ENCODE peak calls at places on chromosomes 16 and 17, in seven cellular contexts. O is lower lobe of right lung; X is psoas muscle; Y is CD8-positive, alpha-beta memory T cell; L is fibroblast of lung; B is tibial nerve; T is cardiac muscle cell. H is an unnamed sample.

GRCh38 chr16:73020409-73020884 is 27.5 kb downstream of the ZFHX3 start:
- DNase-seq in X (peak; percentile 85), B (peak; percentile 77), O (no peak), T (peak; percentile 91), L (peak; percentile 96), Y (no peak), H (no peak)

GRCh38 chr16:2715519-2715918 is 4.5 kb downstream of the PRSS27 start:
- DNase-seq in Y (peak; percentile 89), X (peak; percentile 81), O (peak; percentile 79), T (peak; percentile 66), B (no peak), L (peak; percentile 50), H (peak; percentile 59)

GRCh38 chr17:14372905-14373559 is 72.2 kb downstream of the HS3ST3B1 start:
- DNase-seq in X (no peak), B (no peak), O (no peak), L (no peak), Y (no peak), T (no peak), H (no peak)

GRCh38 chr17:70091681-70092080 is 16.7 kb downstream of the KCNJ16 start:
- DNase-seq in O (no peak), T (no peak), L (no peak), B (no peak), Y (no peak), X (no peak), H (no peak)

GRCh38 chr17:48510761-48511604 is 19.8 kb downstream of the HOXB1 start:
- DNase-seq in Y (peak; percentile 65), L (peak; percentile 40), T (peak; percentile 76), X (no peak), O (no peak), B (no peak), H (no peak)

GRCh38 chr17:46212634-46213435 is 19.6 kb upstream of the KANSL1 start:
- DNase-seq in L (peak; percentile 78), T (peak; percentile 93), X (no peak), B (peak; percentile 46), O (no peak), Y (peak; percentile 74), H (peak; percentile 56)

GRCh38 chr17:8608001-8608400 is 22.5 kb downstream of the MYH10 start:
- DNase-seq in B (no peak), O (no peak), Y (no peak), X (no peak), T (no peak), L (peak; percentile 75), H (no peak)

GRCh38 chr16:88616320-88616719 is 22.1 kb upstream of the IL17C start:
- DNase-seq in T (no peak), B (no peak), Y (no peak), O (peak; percentile 91), L (no peak), X (no peak), H (no peak)

GRCh38 chr17:77213778-77214132 is 73.0 kb downstream of the SEC14L1 start:
- DNase-seq in X (no peak), B (no peak), L (no peak), Y (no peak), T (no peak), O (no peak), H (no peak)

GRCh38 chr17:19453296-19453695 is 42.3 kb downstream of the RNF112 start:
- DNase-seq in Y (no peak), B (no peak), X (no peak), T (no peak), L (no peak), O (no peak), H (no peak)

GRCh38 chr17:19443148-19443547 is 32.1 kb downstream of the RNF112 start:
- DNase-seq in L (no peak), Y (no peak), T (no peak), X (no peak), B (no peak), O (no peak), H (no peak)

GRCh38 chr17:19447085-19447583 is 36.1 kb downstream of the RNF112 start:
- DNase-seq in X (no peak), B (peak; percentile 54), O (no peak), L (peak; percentile 47), T (peak; percentile 85), Y (peak; percentile 72), H (peak; percentile 65)

GRCh38 chr17:19445105-19445504 is 34.1 kb downstream of the RNF112 start:
- DNase-seq in Y (no peak), X (no peak), L (no peak), T (no peak), O (no peak), B (no peak), H (no peak)

GRCh38 chr17:19448341-19449268 is 37.6 kb downstream of the RNF112 start:
- DNase-seq in O (no peak), Y (no peak), L (peak; percentile 98), T (peak; percentile 99), B (no peak), X (no peak), H (no peak)
- H3K27ac ChIP-seq in O (peak overlapping the region; percentile 31), Y (no peak overlapping the region), L (peak overlapping the region; percentile 61), T (peak overlapping the region; percentile 61), B (peak overlapping the region; percentile 73), X (peak overlapping the region; percentile 55), H (peak overlapping the region; percentile 95)

GRCh38 chr16:67907397-67907796 is 14.3 kb downstream of the PSKH1 start:
- DNase-seq in X (no peak), B (no peak), O (no peak), T (no peak), L (no peak), Y (no peak), H (no peak)

GRCh38 chr16:67897231-67897630 is 4.2 kb downstream of the PSKH1 start:
- DNase-seq in Y (no peak), L (peak; percentile 57), B (no peak), O (no peak), X (no peak), T (peak; percentile 51), H (no peak)

GRCh38 chr16:67900156-67900555 is 7.1 kb downstream of the PSKH1 start:
- DNase-seq in L (no peak), Y (no peak), T (no peak), B (no peak), X (no peak), O (no peak), H (no peak)

GRCh38 chr16:67901734-67902133 is 8.7 kb downstream of the PSKH1 start:
- DNase-seq in Y (no peak), B (no peak), L (no peak), X (no peak), T (no peak), O (no peak), H (no peak)

DNA sequence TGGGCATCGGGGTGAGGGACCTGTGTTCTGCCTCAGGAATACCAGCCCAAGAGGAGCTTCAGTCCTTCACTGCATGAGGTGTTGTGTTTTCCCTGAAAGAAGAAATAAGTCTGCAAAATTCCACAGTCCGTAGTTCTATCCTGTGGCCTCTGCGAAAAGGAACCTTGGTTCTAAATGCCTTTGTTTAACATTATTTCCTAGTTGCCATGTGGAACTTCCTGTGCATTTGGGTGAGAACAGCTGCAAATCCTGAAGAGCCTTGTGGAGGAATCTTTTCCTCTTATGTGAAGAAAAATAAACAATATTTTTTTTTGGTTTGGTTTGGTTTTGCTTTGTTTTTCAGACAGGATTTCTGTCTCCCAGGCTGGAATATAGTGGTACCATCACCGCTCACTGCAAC is 9.8 kb downstream of the PSKH1 start:
- DNase-seq in Y (no peak), B (no peak), O (no peak), T (no peak), X (no peak), L (no peak), H (no peak)
- H3K4me3 ChIP-seq in Y (no peak overlapping the region), B (no peak overlapping the region), O (no peak overlapping the region), T (no peak overlapping the region), X (no peak overlapping the region), L (no peak overlapping the region), H (no peak overlapping the region)

GRCh38 chr17:41536741-41537613 is 8.9 kb upstream of the KRT19 start:
- DNase-seq in Y (peak; percentile 8), T (no peak), O (no peak), B (no peak), X (no peak), L (no peak), H (no peak)
- H3K27ac ChIP-seq in Y (no peak overlapping the region), T (no peak overlapping the region), O (no peak overlapping the region), B (no peak overlapping the region), X (no peak overlapping the region), L (no peak overlapping the region), H (no peak overlapping the region)

DNA sequence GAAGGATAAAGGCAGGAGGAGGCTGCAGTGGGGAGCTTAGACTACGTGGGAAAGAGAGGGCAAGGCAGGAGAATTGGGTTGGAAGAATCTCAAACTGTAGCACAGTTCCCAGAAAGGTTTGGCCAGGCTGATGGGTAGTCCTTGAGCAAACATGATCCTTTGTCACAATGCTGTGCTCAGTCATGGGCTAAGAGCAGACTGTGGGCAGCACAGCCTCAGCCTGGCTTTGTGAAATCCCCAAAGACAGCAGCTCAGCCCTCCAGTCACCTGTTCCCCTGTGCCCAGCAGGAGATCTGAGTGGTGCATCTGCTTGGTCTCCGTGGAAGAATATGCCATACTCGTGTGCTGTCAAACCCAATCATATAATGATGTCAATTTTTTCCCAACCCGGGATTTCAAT is 10.6 kb upstream of the ENGASE start:
- DNase-seq in X (no peak), T (no peak), Y (no peak), O (no peak), L (no peak), B (no peak), H (no peak)
- H3K4me3 ChIP-seq in X (no peak overlapping the region), T (no peak overlapping the region), Y (no peak overlapping the region), O (no peak overlapping the region), L (no peak overlapping the region), B (no peak overlapping the region), H (no peak overlapping the region)

GRCh38 chr17:75325348-75325747 is 36.1 kb upstream of the SLC25A19 start:
- DNase-seq in T (no peak), O (no peak), B (no peak), L (no peak), Y (no peak), X (no peak), H (no peak)
- H3K27ac ChIP-seq in T (no peak overlapping the region), O (peak overlapping the region; percentile 53), B (no peak overlapping the region), L (no peak overlapping the region), Y (no peak overlapping the region), X (peak overlapping the region; percentile 7), H (peak overlapping the region; percentile 50)

H was measured in dorsolateral prefrontal cortex.